ENCODE peak calls at places on chromosome 7, in four cellular contexts. One of them, this sample, is unnamed.

GRCh38 chr7:97004931-97005763 is at the start of gene DLX6:
- DNase-seq in upper lobe of right lung: no peak
- DNase-seq in MM.1S: peak; percentile 96
- DNase-seq in NCI-H2081: peak; percentile 98
- DNase-seq in this sample: no peak

GRCh38 chr7:51040777-51041176 is 258.1 kb upstream of the GRB10 start:
- DNase-seq in upper lobe of right lung: no peak
- DNase-seq in MM.1S: no peak
- DNase-seq in NCI-H2081: no peak
- DNase-seq in this sample: no peak

GRCh38 chr7:156178214-156178613 is 366.0 kb upstream of the SHH start:
- DNase-seq in upper lobe of right lung: peak; percentile 33
- DNase-seq in NCI-H2081: no peak
- DNase-seq in MM.1S: no peak
- DNase-seq in this sample: no peak

GRCh38 chr7:26166681-26167266 is 14.8 kb downstream of the NFE2L3 start:
- DNase-seq in NCI-H2081: no peak
- DNase-seq in MM.1S: no peak
- DNase-seq in upper lobe of right lung: no peak
- DNase-seq in this sample: no peak

GRCh38 chr7:6500691-6501090 is 50.6 kb downstream of the GRID2IP start:
- DNase-seq in MM.1S: no peak
- DNase-seq in upper lobe of right lung: no peak
- DNase-seq in NCI-H2081: no peak
- DNase-seq in this sample: no peak

GRCh38 chr7:76241141-76241540 is 39.4 kb downstream of the SRRM3 start:
- DNase-seq in upper lobe of right lung: no peak
- DNase-seq in MM.1S: no peak
- DNase-seq in NCI-H2081: no peak
- DNase-seq in this sample: no peak

GRCh38 chr7:148623586-148624282 is 33.2 kb downstream of the C7orf33 start:
- DNase-seq in NCI-H2081: no peak
- DNase-seq in upper lobe of right lung: no peak
- DNase-seq in MM.1S: no peak
- DNase-seq in this sample: no peak

GRCh38 chr7:38281211-38281610 is 7.8 kb upstream of the TARP start:
- DNase-seq in NCI-H2081: no peak
- DNase-seq in upper lobe of right lung: no peak
- DNase-seq in MM.1S: no peak
- DNase-seq in this sample: no peak

GRCh38 chr7:50092579-50093411 is at the start of gene ZPBP:
- DNase-seq in MM.1S: peak; percentile 57
- DNase-seq in NCI-H2081: peak; percentile 46
- DNase-seq in upper lobe of right lung: peak; percentile 70
- DNase-seq in this sample: peak; percentile 29

GRCh38 chr7:50333266-50333665 is 28.8 kb downstream of the IKZF1 start:
- DNase-seq in upper lobe of right lung: no peak
- DNase-seq in MM.1S: no peak
- DNase-seq in NCI-H2081: no peak
- DNase-seq in this sample: no peak

GRCh38 chr7:66626236-66626957 is 2.3 kb upstream of the KCTD7 start:
- DNase-seq in MM.1S: no peak
- DNase-seq in upper lobe of right lung: no peak
- DNase-seq in NCI-H2081: no peak
- DNase-seq in this sample: no peak

GRCh38 chr7:100983451-100984187 is 14.3 kb downstream of the MUC12 start:
- DNase-seq in upper lobe of right lung: no peak
- DNase-seq in MM.1S: no peak
- DNase-seq in NCI-H2081: no peak
- DNase-seq in this sample: no peak

GRCh38 chr7:99707096-99707495 is 27.3 kb upstream of the CYP3A5 start:
- DNase-seq in MM.1S: no peak
- DNase-seq in NCI-H2081: no peak
- DNase-seq in upper lobe of right lung: no peak
- DNase-seq in this sample: no peak